ENCODE peak calls at places on chromosomes 4 and X, in six cellular contexts. One of them, this sample, is unnamed.

GRCh38 chr4:163398238-163398637 is 54.5 kb downstream of the NPY5R start:
- DNase-seq in mesendoderm: no peak
- DNase-seq in NCI-H2081: no peak
- DNase-seq in activated CD8-positive, alpha-beta memory T cell treated with anti-CD3 and anti-CD28 coated beads for 4 hours: no peak
- DNase-seq in stimulated activated CD4-positive, alpha-beta T cell treated with anti-CD3 and anti-CD28 coated beads, TNF-alpha, amount 100 ng/mL, for 4 hours: no peak
- DNase-seq in activated T-helper 1 cell treated with anti-CD3 and anti-CD28 coated beads, Interleukin-2, amount 50 U/mL, for 16 hours: no peak
- DNase-seq in this sample: no peak

GRCh38 chrX:39894626-39895025 is 203.1 kb downstream of the BCOR start:
- DNase-seq in activated CD8-positive, alpha-beta memory T cell treated with anti-CD3 and anti-CD28 coated beads for 4 hours: no peak
- DNase-seq in activated T-helper 1 cell treated with anti-CD3 and anti-CD28 coated beads, Interleukin-2, amount 50 U/mL, for 16 hours: no peak
- DNase-seq in NCI-H2081: peak
- DNase-seq in stimulated activated CD4-positive, alpha-beta T cell treated with anti-CD3 and anti-CD28 coated beads, TNF-alpha, amount 100 ng/mL, for 4 hours: no peak
- DNase-seq in mesendoderm: no peak
- DNase-seq in this sample: no peak

GRCh38 chr4:2831611-2832308 is 11.9 kb upstream of the ADD1 start:
- DNase-seq in mesendoderm: no peak
- DNase-seq in NCI-H2081: no peak
- DNase-seq in activated T-helper 1 cell treated with anti-CD3 and anti-CD28 coated beads, Interleukin-2, amount 50 U/mL, for 16 hours: no peak
- DNase-seq in activated CD8-positive, alpha-beta memory T cell treated with anti-CD3 and anti-CD28 coated beads for 4 hours: no peak
- DNase-seq in stimulated activated CD4-positive, alpha-beta T cell treated with anti-CD3 and anti-CD28 coated beads, TNF-alpha, amount 100 ng/mL, for 4 hours: no peak
- DNase-seq in this sample: peak

GRCh38 chrX:95903490-95903889 is 781.2 kb upstream of the DIAPH2 start:
- DNase-seq in activated T-helper 1 cell treated with anti-CD3 and anti-CD28 coated beads, Interleukin-2, amount 50 U/mL, for 16 hours: no peak
- DNase-seq in activated CD8-positive, alpha-beta memory T cell treated with anti-CD3 and anti-CD28 coated beads for 4 hours: no peak
- DNase-seq in mesendoderm: peak
- DNase-seq in stimulated activated CD4-positive, alpha-beta T cell treated with anti-CD3 and anti-CD28 coated beads, TNF-alpha, amount 100 ng/mL, for 4 hours: no peak
- DNase-seq in NCI-H2081: no peak
- DNase-seq in this sample: no peak

GRCh38 chrX:154013001-154013421 is 6.7 kb downstream of the IRAK1 start:
- DNase-seq in mesendoderm: no peak
- DNase-seq in NCI-H2081: no peak
- DNase-seq in activated CD8-positive, alpha-beta memory T cell treated with anti-CD3 and anti-CD28 coated beads for 4 hours: no peak
- DNase-seq in activated T-helper 1 cell treated with anti-CD3 and anti-CD28 coated beads, Interleukin-2, amount 50 U/mL, for 16 hours: no peak
- DNase-seq in stimulated activated CD4-positive, alpha-beta T cell treated with anti-CD3 and anti-CD28 coated beads, TNF-alpha, amount 100 ng/mL, for 4 hours: no peak
- DNase-seq in this sample: peak

GRCh38 chr4:40309250-40309774 is 25.8 kb upstream of the CHRNA9 start:
- DNase-seq in stimulated activated CD4-positive, alpha-beta T cell treated with anti-CD3 and anti-CD28 coated beads, TNF-alpha, amount 100 ng/mL, for 4 hours: peak
- DNase-seq in NCI-H2081: no peak
- DNase-seq in activated T-helper 1 cell treated with anti-CD3 and anti-CD28 coated beads, Interleukin-2, amount 50 U/mL, for 16 hours: peak
- DNase-seq in activated CD8-positive, alpha-beta memory T cell treated with anti-CD3 and anti-CD28 coated beads for 4 hours: peak
- DNase-seq in mesendoderm: peak
- DNase-seq in this sample: peak

GRCh38 chrX:76922100-76922499 is 494.6 kb downstream of the MAGEE1 start:
- DNase-seq in stimulated activated CD4-positive, alpha-beta T cell treated with anti-CD3 and anti-CD28 coated beads, TNF-alpha, amount 100 ng/mL, for 4 hours: no peak
- DNase-seq in activated CD8-positive, alpha-beta memory T cell treated with anti-CD3 and anti-CD28 coated beads for 4 hours: no peak
- DNase-seq in NCI-H2081: no peak
- DNase-seq in activated T-helper 1 cell treated with anti-CD3 and anti-CD28 coated beads, Interleukin-2, amount 50 U/mL, for 16 hours: no peak
- DNase-seq in mesendoderm: no peak
- DNase-seq in this sample: no peak

GRCh38 chr4:78613522-78614311 is 62.1 kb downstream of the ANXA3 start:
- DNase-seq in stimulated activated CD4-positive, alpha-beta T cell treated with anti-CD3 and anti-CD28 coated beads, TNF-alpha, amount 100 ng/mL, for 4 hours: no peak
- DNase-seq in NCI-H2081: no peak
- DNase-seq in activated CD8-positive, alpha-beta memory T cell treated with anti-CD3 and anti-CD28 coated beads for 4 hours: no peak
- DNase-seq in activated T-helper 1 cell treated with anti-CD3 and anti-CD28 coated beads, Interleukin-2, amount 50 U/mL, for 16 hours: no peak
- DNase-seq in mesendoderm: no peak
- DNase-seq in this sample: no peak